ENCODE peak calls at places on chromosomes 4 and X, in five cellular contexts. One of them, this sample, is unnamed. For H3K4me1, the result is how much of the 10 kb centered on the place peaks cover.

GRCh38 chrX:40099046-40099968 is 1.5 kb upstream of the BCOR start:
- DNase-seq in stomach: no peak
- DNase-seq in transverse colon: peak
- DNase-seq in HCT116: no peak
- DNase-seq in spleen: peak
- DNase-seq in this sample: peak

GRCh38 chr4:163701915-163702314 is 207.4 kb downstream of the TMA16 start:
- DNase-seq in stomach: no peak
- DNase-seq in transverse colon: no peak
- DNase-seq in HCT116: no peak
- DNase-seq in spleen: no peak
- DNase-seq in this sample: no peak

GRCh38 chr4:83334425-83335241 is at the start of gene HPSE:
- DNase-seq in stomach: peak
- DNase-seq in transverse colon: peak
- DNase-seq in HCT116: peak
- DNase-seq in spleen: peak
- DNase-seq in this sample: peak

GRCh38 chrX:130118396-130118795 is 8.1 kb upstream of the ELF4 start:
- DNase-seq in stomach: no peak
- DNase-seq in transverse colon: no peak
- DNase-seq in HCT116: no peak
- DNase-seq in spleen: no peak
- DNase-seq in this sample: no peak

GRCh38 chrX:2549874-2550273 is 49.1 kb upstream of the DHRSX start:
- DNase-seq in stomach: no peak
- DNase-seq in transverse colon: no peak
- DNase-seq in HCT116: no peak
- DNase-seq in spleen: no peak
- DNase-seq in this sample: no peak

GRCh38 chr4:92600638-92601037 is 296.9 kb downstream of the GRID2 start:
- DNase-seq in stomach: no peak
- DNase-seq in transverse colon: no peak
- DNase-seq in HCT116: no peak
- DNase-seq in spleen: no peak
- DNase-seq in this sample: no peak

GRCh38 chr4:40241936-40242590 is 45.2 kb downstream of the RHOH start:
- DNase-seq in stomach: no peak
- DNase-seq in transverse colon: no peak
- DNase-seq in HCT116: no peak
- DNase-seq in spleen: no peak
- DNase-seq in this sample: no peak

GRCh38 chrX:25534096-25534495 is 518.3 kb upstream of the ARX start:
- DNase-seq in stomach: no peak
- DNase-seq in transverse colon: no peak
- DNase-seq in HCT116: no peak
- DNase-seq in spleen: no peak
- DNase-seq in this sample: no peak

GRCh38 chrX:22135994-22136684 is 104.0 kb downstream of the PHEX start:
- DNase-seq in stomach: no peak
- DNase-seq in transverse colon: no peak
- DNase-seq in HCT116: peak
- DNase-seq in spleen: no peak
- DNase-seq in this sample: peak

GRCh38 chrX:154458116-154458953 is at the start of gene PLXNA3:
- DNase-seq in stomach: peak
- DNase-seq in transverse colon: peak
- DNase-seq in HCT116: no peak
- DNase-seq in spleen: peak
- DNase-seq in this sample: no peak

GRCh38 chr4:71261001-71261400 is 77.8 kb upstream of the SLC4A4 start:
- DNase-seq in stomach: no peak
- DNase-seq in transverse colon: no peak
- DNase-seq in HCT116: no peak
- DNase-seq in spleen: no peak
- DNase-seq in this sample: no peak

GRCh38 chr4:40301592-40301991 is 33.5 kb upstream of the CHRNA9 start:
- DNase-seq in stomach: no peak
- DNase-seq in transverse colon: peak
- DNase-seq in HCT116: no peak
- DNase-seq in spleen: peak
- DNase-seq in this sample: no peak

GRCh38 chrX:148282504-148282903 is 217.9 kb upstream of the AFF2 start:
- DNase-seq in stomach: no peak
- DNase-seq in transverse colon: no peak
- DNase-seq in HCT116: no peak
- DNase-seq in spleen: no peak
- DNase-seq in this sample: no peak

GRCh38 chrX:9948406-9948805 is 18.8 kb upstream of the CLDN34 start:
- DNase-seq in stomach: no peak
- DNase-seq in transverse colon: no peak
- DNase-seq in HCT116: no peak
- DNase-seq in spleen: no peak
- DNase-seq in this sample: peak

GRCh38 chr4:11647433-11647832 is 218.7 kb upstream of the HS3ST1 start:
- DNase-seq in stomach: no peak
- DNase-seq in transverse colon: no peak
- DNase-seq in HCT116: no peak
- DNase-seq in spleen: no peak
- DNase-seq in this sample: no peak

GRCh38 chr4:145781306-145781705 is 101.4 kb downstream of the C4orf51 start:
- DNase-seq in stomach: no peak
- DNase-seq in transverse colon: no peak
- DNase-seq in HCT116: no peak
- DNase-seq in spleen: no peak
- DNase-seq in this sample: no peak

GRCh38 chr4:57102050-57102564 is 8.1 kb downstream of the IGFBP7 start:
- DNase-seq in stomach: no peak
- DNase-seq in transverse colon: peak
- DNase-seq in HCT116: no peak
- DNase-seq in spleen: no peak
- DNase-seq in this sample: no peak

GRCh38 chr4:168978001-168978700 is 31.9 kb downstream of the CBR4 start:
- DNase-seq in stomach: no peak
- DNase-seq in transverse colon: no peak
- DNase-seq in HCT116: no peak
- DNase-seq in spleen: no peak
- DNase-seq in this sample: no peak

GRCh38 chrX:109384569-109385174 is 97.2 kb downstream of the GUCY2F start:
- DNase-seq in stomach: no peak
- DNase-seq in transverse colon: no peak
- DNase-seq in HCT116: no peak
- DNase-seq in spleen: no peak
- DNase-seq in this sample: no peak

GRCh38 chrX:40392599-40392998 is 188.2 kb upstream of the ATP6AP2 start:
- DNase-seq in stomach: no peak
- DNase-seq in transverse colon: no peak
- DNase-seq in HCT116: no peak
- DNase-seq in spleen: no peak
- DNase-seq in this sample: no peak

GRCh38 chr4:97105716-97106115 is 1037.6 kb downstream of the STPG2 start:
- DNase-seq in stomach: no peak
- DNase-seq in transverse colon: no peak
- DNase-seq in HCT116: no peak
- DNase-seq in spleen: no peak
- DNase-seq in this sample: no peak

GRCh38 chr4:176340871-176341685 is 21.3 kb downstream of the SPCS3 start:
- DNase-seq in stomach: no peak
- DNase-seq in transverse colon: no peak
- DNase-seq in HCT116: no peak
- DNase-seq in spleen: no peak
- DNase-seq in this sample: no peak

GRCh38 chrX:112830540-112830939 is 10.1 kb downstream of the AMOT start:
- DNase-seq in stomach: no peak
- DNase-seq in transverse colon: no peak
- DNase-seq in HCT116: no peak
- DNase-seq in spleen: no peak
- DNase-seq in this sample: peak

GRCh38 chrX:148811236-148811635 is 310.8 kb downstream of the AFF2 start:
- DNase-seq in stomach: no peak
- DNase-seq in transverse colon: no peak
- DNase-seq in HCT116: no peak
- DNase-seq in spleen: no peak
- DNase-seq in this sample: no peak

GRCh38 chrX:100409316-100410082 is 574 bp downstream of the PCDH19 start:
- DNase-seq in stomach: no peak
- DNase-seq in transverse colon: no peak
- DNase-seq in HCT116: no peak
- DNase-seq in spleen: no peak
- DNase-seq in this sample: no peak

GRCh38 chrX:114047558-114047957 is 536.3 kb upstream of the HTR2C start:
- DNase-seq in stomach: no peak
- DNase-seq in transverse colon: no peak
- DNase-seq in HCT116: no peak
- DNase-seq in spleen: no peak
- DNase-seq in this sample: no peak
- TF ChIP-seq POLR2AphosphoS5 in stomach: no peak
- TF ChIP-seq POLR2AphosphoS5 in transverse colon: no peak
- TF ChIP-seq POLR2AphosphoS5 in HCT116: no peak
- TF ChIP-seq POLR2AphosphoS5 in spleen: no peak
- TF ChIP-seq POLR2AphosphoS5 in this sample: no peak

GRCh38 chr4:184645904-184646610 is 3.2 kb downstream of the CASP3 start:
- DNase-seq in stomach: no peak
- DNase-seq in transverse colon: peak
- DNase-seq in HCT116: no peak
- DNase-seq in spleen: no peak
- DNase-seq in this sample: no peak

GRCh38 chr4:184649971-184650855 is 675 bp downstream of the PRIMPOL start:
- DNase-seq in stomach: no peak
- DNase-seq in transverse colon: peak
- DNase-seq in HCT116: no peak
- DNase-seq in spleen: no peak
- DNase-seq in this sample: peak

GRCh38 chr4:184649026-184649970 is at the start of the genes CASP3 and PRIMPOL:
- DNase-seq in stomach: peak
- DNase-seq in transverse colon: peak
- DNase-seq in HCT116: peak
- DNase-seq in spleen: peak
- DNase-seq in this sample: peak

GRCh38 chr4:184648220-184649025 is 824 bp downstream of the CASP3 start:
- DNase-seq in stomach: peak
- DNase-seq in transverse colon: peak
- DNase-seq in HCT116: no peak
- DNase-seq in spleen: peak
- DNase-seq in this sample: peak

DNA sequence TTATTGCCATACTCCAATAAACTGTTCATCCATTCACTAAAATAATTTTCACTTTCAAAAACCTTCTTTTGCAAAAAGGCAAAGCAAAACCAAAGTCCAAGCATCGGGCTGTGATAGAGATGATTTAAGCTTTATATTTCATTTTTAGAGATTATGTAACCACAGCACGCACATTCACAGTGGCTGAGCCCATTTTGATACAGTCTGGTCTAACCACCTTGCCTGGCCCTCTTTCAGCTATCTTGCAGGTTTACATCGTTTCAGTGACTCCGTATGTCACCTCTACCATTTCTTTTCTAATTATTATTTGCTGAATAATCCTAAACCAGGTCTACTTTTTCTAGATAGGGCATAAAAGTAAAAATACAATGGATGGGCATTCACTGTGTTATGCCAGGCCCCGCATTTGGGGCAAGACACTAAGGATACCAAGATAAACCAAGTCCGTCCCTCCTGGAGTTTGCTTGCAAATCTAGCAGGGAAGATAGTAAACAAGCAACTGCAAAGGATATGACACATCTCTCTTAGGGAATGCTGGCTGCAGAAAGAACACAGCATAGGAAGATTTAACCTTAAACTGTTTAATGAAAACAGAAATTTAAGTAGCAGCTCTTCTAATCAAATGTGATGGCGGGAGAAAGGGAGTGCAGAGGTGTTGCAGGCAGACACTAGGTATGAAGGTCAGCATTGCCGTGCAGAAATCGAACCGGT is 1.7 kb downstream of the CASP3 start:
- DNase-seq in stomach: no peak
- DNase-seq in transverse colon: no peak
- DNase-seq in HCT116: no peak
- DNase-seq in spleen: no peak
- DNase-seq in this sample: no peak
- H3K4me1 ChIP-seq in stomach: under half
- H3K4me1 ChIP-seq in transverse colon: under half
- H3K4me1 ChIP-seq in HCT116: under half
- H3K4me1 ChIP-seq in spleen: half or more
- H3K4me1 ChIP-seq in this sample: under half

GRCh38 chrX:43707812-43708548 is 51.9 kb downstream of the MAOA start:
- DNase-seq in stomach: peak
- DNase-seq in transverse colon: peak
- DNase-seq in HCT116: no peak
- DNase-seq in spleen: no peak
- DNase-seq in this sample: peak

GRCh38 chrX:43702660-43703059 is 46.6 kb downstream of the MAOA start:
- DNase-seq in stomach: no peak
- DNase-seq in transverse colon: no peak
- DNase-seq in HCT116: no peak
- DNase-seq in spleen: no peak
- DNase-seq in this sample: no peak

GRCh38 chrX:43702079-43702524 is 46.0 kb downstream of the MAOA start:
- DNase-seq in stomach: no peak
- DNase-seq in transverse colon: no peak
- DNase-seq in HCT116: no peak
- DNase-seq in spleen: no peak
- DNase-seq in this sample: no peak

GRCh38 chrX:43706786-43707185 is 50.7 kb downstream of the MAOA start:
- DNase-seq in stomach: no peak
- DNase-seq in transverse colon: no peak
- DNase-seq in HCT116: no peak
- DNase-seq in spleen: no peak
- DNase-seq in this sample: no peak

GRCh38 chrX:43703211-43703791 is 47.2 kb downstream of the MAOA start:
- DNase-seq in stomach: no peak
- DNase-seq in transverse colon: no peak
- DNase-seq in HCT116: no peak
- DNase-seq in spleen: no peak
- DNase-seq in this sample: no peak
- TF ChIP-seq POLR2AphosphoS5 in stomach: no peak
- TF ChIP-seq POLR2AphosphoS5 in transverse colon: no peak
- TF ChIP-seq POLR2AphosphoS5 in HCT116: no peak
- TF ChIP-seq POLR2AphosphoS5 in spleen: no peak
- TF ChIP-seq POLR2AphosphoS5 in this sample: peak

GRCh38 chr4:6944311-6945051 is 34.9 kb downstream of the TBC1D14 start:
- DNase-seq in stomach: no peak
- DNase-seq in transverse colon: peak
- DNase-seq in HCT116: no peak
- DNase-seq in spleen: peak
- DNase-seq in this sample: no peak

GRCh38 chr4:6942238-6942800 is 32.7 kb downstream of the TBC1D14 start:
- DNase-seq in stomach: no peak
- DNase-seq in transverse colon: no peak
- DNase-seq in HCT116: peak
- DNase-seq in spleen: peak
- DNase-seq in this sample: no peak

GRCh38 chr4:6943012-6943869 is 33.6 kb downstream of the TBC1D14 start:
- DNase-seq in stomach: no peak
- DNase-seq in transverse colon: peak
- DNase-seq in HCT116: peak
- DNase-seq in spleen: peak
- DNase-seq in this sample: no peak

GRCh38 chr4:6945052-6945409 is 35.4 kb downstream of the TBC1D14 start:
- DNase-seq in stomach: no peak
- DNase-seq in transverse colon: no peak
- DNase-seq in HCT116: no peak
- DNase-seq in spleen: no peak
- DNase-seq in this sample: no peak

GRCh38 chr4:6943870-6944195 is 34.2 kb downstream of the TBC1D14 start:
- DNase-seq in stomach: no peak
- DNase-seq in transverse colon: no peak
- DNase-seq in HCT116: no peak
- DNase-seq in spleen: peak
- DNase-seq in this sample: no peak
- H3K4me1 ChIP-seq in stomach: half or more
- H3K4me1 ChIP-seq in transverse colon: under half
- H3K4me1 ChIP-seq in HCT116: under half
- H3K4me1 ChIP-seq in spleen: half or more
- H3K4me1 ChIP-seq in this sample: under half

This sample was measured in prostate gland.